ENCODE peak calls at places on chromosomes 16 and 17, in eight cellular contexts. D, G, E, V, C, J, X and M are unnamed samples.

GRCh38 chr17:47193931-47194481 is 4.9 kb upstream of the CDC27 start:
- DNase-seq in V (no peak), X (no peak), E (no peak), G (no peak), D (no peak), J (no peak), C (no peak), M (no peak)

GRCh38 chr17:79901131-79901530 is 61.9 kb upstream of the CBX4 start:
- DNase-seq in X (no peak), C (no peak), V (no peak), J (no peak), E (no peak), D (no peak), G (no peak), M (no peak)

GRCh38 chr16:152141-153128 is at the start of gene HBZ:
- DNase-seq in V (no peak), G (no peak), X (no peak), C (no peak), J (no peak), D (no peak), E (no peak), M (no peak)

GRCh38 chr17:4900231-4901107 is 1.1 kb downstream of the C17orf107 start:
- DNase-seq in V (no peak), J (no peak), X (no peak), E (no peak), G (no peak), D (no peak), C (no peak), M (no peak)

GRCh38 chr17:73719588-73720071 is 75.4 kb upstream of the SDK2 start:
- DNase-seq in E (no peak), V (peak; percentile 61), J (no peak), C (no peak), D (no peak), G (no peak), X (peak; percentile 5), M (no peak)

GRCh38 chr17:74490716-74491115 is 24.3 kb downstream of the CD300A start:
- DNase-seq in D (no peak), E (peak; percentile 1), J (no peak), C (no peak), V (no peak), G (no peak), X (no peak), M (no peak)

GRCh38 chr17:45740553-45741330 is 43.4 kb upstream of the CRHR1 start:
- DNase-seq in C (peak; percentile 2), X (peak; percentile 18), V (no peak), D (no peak), E (peak; percentile 40), J (no peak), G (peak; percentile 52), M (peak; percentile 66)

GRCh38 chr17:9308069-9308468 is 267.6 kb downstream of the STX8 start:
- DNase-seq in V (no peak), D (no peak), G (peak; percentile 33), C (no peak), E (no peak), X (no peak), J (no peak), M (no peak)

GRCh38 chr17:39198186-39198566 is 707 bp upstream of the CACNB1 start:
- DNase-seq in C (no peak), D (no peak), V (no peak), X (no peak), J (no peak), G (no peak), E (no peak), M (no peak)

GRCh38 chr17:869567-870530 is 87.7 kb downstream of the MRM3 start:
- DNase-seq in V (no peak), E (no peak), X (peak; percentile 42), C (peak; percentile 83), D (no peak), G (peak; percentile 95), J (no peak), M (peak; percentile 72)

GRCh38 chr17:1039511-1040215 is 42.7 kb downstream of the TIMM22 start:
- DNase-seq in E (no peak), V (peak; percentile 66), J (no peak), D (no peak), G (no peak), C (no peak), X (peak; percentile 12), M (no peak)

GRCh38 chr17:45234641-45235040 is 13.0 kb downstream of the FMNL1 start:
- DNase-seq in G (no peak), V (no peak), C (no peak), D (no peak), E (peak; percentile 60), X (no peak), J (no peak), M (no peak)

GRCh38 chr16:4870138-4870671 is 22.9 kb downstream of the UBN1 start:
- DNase-seq in X (no peak), J (no peak), C (no peak), D (no peak), G (no peak), V (no peak), E (no peak), M (no peak)

GRCh38 chr16:84294196-84295142 is at the start of gene WFDC1:
- DNase-seq in D (no peak), V (no peak), C (peak; percentile 27), X (peak; percentile 39), G (no peak), J (no peak), E (no peak), M (no peak)

GRCh38 chr16:17770104-17770503 is 299.3 kb upstream of the XYLT1 start:
- DNase-seq in E (no peak), J (no peak), V (no peak), D (no peak), C (no peak), G (no peak), X (no peak), M (no peak)
- TF ChIP-seq CTCF in E (no peak), J (no peak), V (no peak), D (no peak), C (no peak), G (no peak), X (no peak), M (no peak)

DNA sequence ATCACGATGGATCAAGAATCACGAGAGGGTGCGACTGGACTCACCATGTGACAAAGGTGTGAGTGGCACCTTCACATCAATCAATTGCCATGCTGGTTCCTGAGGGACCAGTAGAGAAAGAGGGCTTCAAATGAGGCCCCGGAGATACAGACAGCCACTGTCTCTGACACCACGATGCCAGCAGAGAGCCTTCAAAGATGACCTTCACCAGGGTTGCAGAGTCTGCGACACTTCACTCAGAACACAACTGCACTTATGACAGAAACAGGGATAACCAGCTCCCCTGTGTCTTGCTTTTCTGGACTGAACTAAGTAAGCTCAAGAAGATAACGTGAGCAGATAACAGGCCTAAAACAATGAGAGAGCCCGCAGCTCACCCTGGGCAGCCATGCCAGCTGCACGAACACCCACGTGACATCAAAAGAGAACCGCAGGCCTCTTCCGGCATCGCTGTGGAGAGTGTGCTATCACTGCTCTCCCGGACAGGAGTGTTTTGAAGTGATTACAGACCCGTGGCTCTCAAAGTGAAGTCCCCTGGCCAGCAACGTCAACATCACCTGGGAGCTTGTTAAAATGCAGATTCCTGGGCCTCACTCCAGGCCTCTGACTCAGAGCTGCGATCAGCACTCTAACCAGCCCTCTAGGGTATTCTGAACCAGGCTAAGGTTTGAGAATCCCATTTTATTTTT is 36.4 kb downstream of the KLHDC4 start:
- DNase-seq in D (no peak), C (no peak), J (no peak), E (no peak), V (no peak), G (no peak), X (no peak), M (no peak)
- TF ChIP-seq CTCF in D (no peak), C (no peak), J (no peak), E (no peak), V (no peak), G (no peak), X (no peak), M (no peak)

DNA sequence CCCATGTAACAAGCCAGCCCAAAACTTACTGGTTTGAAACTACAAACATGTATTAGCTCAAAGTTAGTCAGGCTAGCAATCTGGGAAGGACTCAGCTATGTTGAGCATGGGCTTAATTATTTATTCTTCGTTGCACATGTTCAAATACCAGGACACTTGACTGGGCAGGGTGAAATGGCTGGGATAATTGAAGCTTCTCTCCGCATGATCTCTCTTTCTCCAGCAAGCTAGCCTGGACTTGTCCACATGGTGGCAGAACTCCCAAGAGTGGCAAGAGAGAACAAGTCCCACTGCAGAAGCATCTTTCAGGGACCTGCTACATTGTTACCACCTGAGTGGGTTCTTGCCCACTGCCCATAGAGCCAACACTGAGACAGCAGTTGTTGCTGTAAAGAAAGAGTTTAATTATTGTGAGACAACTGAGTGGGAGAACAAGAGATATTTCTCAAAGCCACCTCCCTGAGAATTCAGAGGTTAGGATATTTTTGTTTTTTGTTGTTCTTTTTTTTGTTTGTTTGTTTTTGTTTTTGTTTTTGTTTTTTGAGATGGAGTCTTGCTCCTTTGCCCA is 16.8 kb upstream of the ATF7IP2 start:
- DNase-seq in J (no peak), C (no peak), X (no peak), V (no peak), D (no peak), E (no peak), G (peak; percentile 67), M (peak; percentile 45)
- TF ChIP-seq CTCF in J (no peak), C (no peak), X (no peak), V (no peak), D (no peak), E (no peak), G (peak; percentile 31), M (no peak)

GRCh38 chr17:66527335-66527734 is 224.9 kb downstream of the PRKCA start:
- DNase-seq in E (no peak), J (no peak), X (no peak), D (no peak), C (no peak), G (no peak), V (no peak), M (no peak)
- TF ChIP-seq CTCF in E (no peak), J (no peak), X (no peak), D (no peak), C (no peak), G (no peak), V (no peak), M (no peak)

GRCh38 chr17:32813021-32813420 is 63.9 kb downstream of the MYO1D start:
- DNase-seq in E (no peak), D (no peak), V (no peak), X (peak; percentile 54), C (peak; percentile 80), J (no peak), G (peak; percentile 89), M (peak; percentile 38)
- TF ChIP-seq CTCF in E (no peak), D (no peak), V (no peak), X (no peak), C (peak; percentile 41), J (no peak), G (no peak), M (no peak)